ENCODE peak calls at places on chromosome 1, in seven cellular contexts. One of them, this sample, is unnamed.

GRCh38 chr1:55997550-55997949 is 581.8 kb downstream of the PLPP3 start:
- DNase-seq in thoracic aorta: no peak
- DNase-seq in astrocyte of the spinal cord: no peak
- DNase-seq in left ventricle myocardium superior: no peak
- DNase-seq in DMS53: no peak
- DNase-seq in NCI-H524: no peak
- DNase-seq in endothelial cell: no peak
- DNase-seq in this sample: no peak

GRCh38 chr1:154609398-154610380 is 1.7 kb upstream of the ADAR start:
- DNase-seq in thoracic aorta: no peak
- DNase-seq in astrocyte of the spinal cord: no peak
- DNase-seq in left ventricle myocardium superior: no peak
- DNase-seq in DMS53: peak
- DNase-seq in NCI-H524: no peak
- DNase-seq in endothelial cell: no peak
- DNase-seq in this sample: peak

GRCh38 chr1:170618418-170618817 is 45.5 kb upstream of the PRRX1 start:
- DNase-seq in thoracic aorta: no peak
- DNase-seq in astrocyte of the spinal cord: peak
- DNase-seq in left ventricle myocardium superior: no peak
- DNase-seq in DMS53: no peak
- DNase-seq in NCI-H524: no peak
- DNase-seq in endothelial cell: no peak
- DNase-seq in this sample: no peak

GRCh38 chr1:18819986-18820790 is 39.3 kb downstream of the TAS1R2 start:
- DNase-seq in thoracic aorta: no peak
- DNase-seq in astrocyte of the spinal cord: no peak
- DNase-seq in left ventricle myocardium superior: no peak
- DNase-seq in DMS53: no peak
- DNase-seq in NCI-H524: no peak
- DNase-seq in endothelial cell: no peak
- DNase-seq in this sample: no peak

GRCh38 chr1:160070243-160071163 is 543 bp upstream of the KCNJ10 start:
- DNase-seq in thoracic aorta: peak
- DNase-seq in astrocyte of the spinal cord: peak
- DNase-seq in left ventricle myocardium superior: peak
- DNase-seq in DMS53: peak
- DNase-seq in NCI-H524: peak
- DNase-seq in endothelial cell: peak
- DNase-seq in this sample: peak

GRCh38 chr1:210684466-210685294 is 356.0 kb downstream of the HHAT start:
- DNase-seq in thoracic aorta: no peak
- DNase-seq in astrocyte of the spinal cord: no peak
- DNase-seq in left ventricle myocardium superior: no peak
- DNase-seq in DMS53: no peak
- DNase-seq in NCI-H524: no peak
- DNase-seq in endothelial cell: no peak
- DNase-seq in this sample: no peak

GRCh38 chr1:89607888-89608626 is 24.9 kb upstream of the LRRC8C start:
- DNase-seq in thoracic aorta: no peak
- DNase-seq in astrocyte of the spinal cord: no peak
- DNase-seq in left ventricle myocardium superior: no peak
- DNase-seq in DMS53: no peak
- DNase-seq in NCI-H524: no peak
- DNase-seq in endothelial cell: no peak
- DNase-seq in this sample: no peak

GRCh38 chr1:21939650-21940374 is 2.7 kb upstream of the HSPG2 start:
- DNase-seq in thoracic aorta: peak
- DNase-seq in astrocyte of the spinal cord: peak
- DNase-seq in left ventricle myocardium superior: peak
- DNase-seq in DMS53: peak
- DNase-seq in NCI-H524: no peak
- DNase-seq in endothelial cell: no peak
- DNase-seq in this sample: no peak

GRCh38 chr1:213399695-213400094 is 348.7 kb downstream of the RPS6KC1 start:
- DNase-seq in thoracic aorta: no peak
- DNase-seq in astrocyte of the spinal cord: no peak
- DNase-seq in left ventricle myocardium superior: peak
- DNase-seq in DMS53: no peak
- DNase-seq in NCI-H524: no peak
- DNase-seq in endothelial cell: no peak
- DNase-seq in this sample: peak

GRCh38 chr1:168260393-168260792 is 20.3 kb upstream of the TBX19 start:
- DNase-seq in thoracic aorta: no peak
- DNase-seq in astrocyte of the spinal cord: no peak
- DNase-seq in left ventricle myocardium superior: no peak
- DNase-seq in DMS53: no peak
- DNase-seq in NCI-H524: peak
- DNase-seq in endothelial cell: no peak
- DNase-seq in this sample: no peak

GRCh38 chr1:1782399-1783221 is 4.3 kb upstream of the NADK start:
- DNase-seq in thoracic aorta: peak
- DNase-seq in astrocyte of the spinal cord: peak
- DNase-seq in left ventricle myocardium superior: peak
- DNase-seq in DMS53: peak
- DNase-seq in NCI-H524: no peak
- DNase-seq in endothelial cell: no peak
- DNase-seq in this sample: no peak

GRCh38 chr1:173580081-173580480 is 22.8 kb downstream of the SLC9C2 start:
- DNase-seq in thoracic aorta: no peak
- DNase-seq in astrocyte of the spinal cord: no peak
- DNase-seq in left ventricle myocardium superior: no peak
- DNase-seq in DMS53: no peak
- DNase-seq in NCI-H524: peak
- DNase-seq in endothelial cell: no peak
- DNase-seq in this sample: no peak

GRCh38 chr1:47793563-47793962 is 203.6 kb downstream of the TRABD2B start:
- DNase-seq in thoracic aorta: no peak
- DNase-seq in astrocyte of the spinal cord: no peak
- DNase-seq in left ventricle myocardium superior: no peak
- DNase-seq in DMS53: peak
- DNase-seq in NCI-H524: no peak
- DNase-seq in endothelial cell: no peak
- DNase-seq in this sample: no peak